ENCODE peak calls at places on chromosome 1, in nine cellular contexts. One of them, this sample, is unnamed.

GRCh38 chr1:244337839-244338238 is 113.9 kb downstream of the ADSS2 start:
- DNase-seq in iris pigment epithelial cell: no peak
- DNase-seq in fibroblast of the conjunctiva: no peak
- DNase-seq in naive thymus-derived CD4-positive, alpha-beta T cell: no peak
- DNase-seq in CD4-positive, alpha-beta T cell: no peak
- DNase-seq in activated naive CD4-positive, alpha-beta T cell treated with Interleukin-2 at 50 U/mL for 16 hours: no peak
- DNase-seq in ureter: no peak
- DNase-seq in AG09309: no peak
- DNase-seq in astrocyte of the cerebellum: no peak
- DNase-seq in this sample: no peak

GRCh38 chr1:50369008-50369634 is 54.1 kb downstream of the DMRTA2 start:
- DNase-seq in CD4-positive, alpha-beta T cell: no peak
- DNase-seq in astrocyte of the cerebellum: no peak
- DNase-seq in naive thymus-derived CD4-positive, alpha-beta T cell: no peak
- DNase-seq in fibroblast of the conjunctiva: no peak
- DNase-seq in ureter: no peak
- DNase-seq in AG09309: no peak
- DNase-seq in iris pigment epithelial cell: no peak
- DNase-seq in activated naive CD4-positive, alpha-beta T cell treated with Interleukin-2 at 50 U/mL for 16 hours: no peak
- DNase-seq in this sample: no peak

GRCh38 chr1:36482724-36483388 is at the start of gene CSF3R:
- DNase-seq in activated naive CD4-positive, alpha-beta T cell treated with Interleukin-2 at 50 U/mL for 16 hours: no peak
- DNase-seq in ureter: no peak
- DNase-seq in AG09309: no peak
- DNase-seq in fibroblast of the conjunctiva: no peak
- DNase-seq in CD4-positive, alpha-beta T cell: no peak
- DNase-seq in astrocyte of the cerebellum: no peak
- DNase-seq in iris pigment epithelial cell: no peak
- DNase-seq in naive thymus-derived CD4-positive, alpha-beta T cell: no peak
- DNase-seq in this sample: no peak

GRCh38 chr1:21152423-21153100 is 24.1 kb downstream of the EIF4G3 start:
- DNase-seq in AG09309: no peak
- DNase-seq in CD4-positive, alpha-beta T cell: no peak
- DNase-seq in naive thymus-derived CD4-positive, alpha-beta T cell: no peak
- DNase-seq in fibroblast of the conjunctiva: no peak
- DNase-seq in ureter: no peak
- DNase-seq in iris pigment epithelial cell: no peak
- DNase-seq in astrocyte of the cerebellum: no peak
- DNase-seq in activated naive CD4-positive, alpha-beta T cell treated with Interleukin-2 at 50 U/mL for 16 hours: no peak
- DNase-seq in this sample: no peak

GRCh38 chr1:208497866-208498541 is 253.8 kb upstream of the PLXNA2 start:
- DNase-seq in ureter: no peak
- DNase-seq in CD4-positive, alpha-beta T cell: no peak
- DNase-seq in astrocyte of the cerebellum: no peak
- DNase-seq in fibroblast of the conjunctiva: no peak
- DNase-seq in naive thymus-derived CD4-positive, alpha-beta T cell: no peak
- DNase-seq in iris pigment epithelial cell: no peak
- DNase-seq in activated naive CD4-positive, alpha-beta T cell treated with Interleukin-2 at 50 U/mL for 16 hours: no peak
- DNase-seq in AG09309: no peak
- DNase-seq in this sample: no peak

GRCh38 chr1:70874063-70874462 is 173.6 kb downstream of the PTGER3 start:
- DNase-seq in AG09309: no peak
- DNase-seq in astrocyte of the cerebellum: no peak
- DNase-seq in CD4-positive, alpha-beta T cell: no peak
- DNase-seq in ureter: no peak
- DNase-seq in activated naive CD4-positive, alpha-beta T cell treated with Interleukin-2 at 50 U/mL for 16 hours: no peak
- DNase-seq in iris pigment epithelial cell: no peak
- DNase-seq in fibroblast of the conjunctiva: no peak
- DNase-seq in naive thymus-derived CD4-positive, alpha-beta T cell: no peak
- DNase-seq in this sample: no peak

GRCh38 chr1:24872446-24872845 is 57.6 kb downstream of the RUNX3 start:
- DNase-seq in naive thymus-derived CD4-positive, alpha-beta T cell: no peak
- DNase-seq in ureter: no peak
- DNase-seq in fibroblast of the conjunctiva: no peak
- DNase-seq in iris pigment epithelial cell: no peak
- DNase-seq in AG09309: no peak
- DNase-seq in astrocyte of the cerebellum: no peak
- DNase-seq in CD4-positive, alpha-beta T cell: no peak
- DNase-seq in activated naive CD4-positive, alpha-beta T cell treated with Interleukin-2 at 50 U/mL for 16 hours: no peak
- DNase-seq in this sample: no peak

GRCh38 chr1:94119796-94120590 is 955 bp downstream of the ABCA4 start:
- DNase-seq in astrocyte of the cerebellum: no peak
- DNase-seq in naive thymus-derived CD4-positive, alpha-beta T cell: no peak
- DNase-seq in AG09309: no peak
- DNase-seq in iris pigment epithelial cell: peak; percentile 53
- DNase-seq in fibroblast of the conjunctiva: no peak
- DNase-seq in activated naive CD4-positive, alpha-beta T cell treated with Interleukin-2 at 50 U/mL for 16 hours: no peak
- DNase-seq in CD4-positive, alpha-beta T cell: no peak
- DNase-seq in ureter: peak; percentile 15
- DNase-seq in this sample: no peak

GRCh38 chr1:30778979-30779293 is 21.4 kb upstream of the LAPTM5 start:
- DNase-seq in AG09309: no peak
- DNase-seq in astrocyte of the cerebellum: no peak
- DNase-seq in fibroblast of the conjunctiva: no peak
- DNase-seq in iris pigment epithelial cell: no peak
- DNase-seq in naive thymus-derived CD4-positive, alpha-beta T cell: no peak
- DNase-seq in activated naive CD4-positive, alpha-beta T cell treated with Interleukin-2 at 50 U/mL for 16 hours: no peak
- DNase-seq in ureter: no peak
- DNase-seq in CD4-positive, alpha-beta T cell: no peak
- DNase-seq in this sample: no peak

GRCh38 chr1:225681231-225681630 is 28.3 kb upstream of the ENAH start:
- DNase-seq in astrocyte of the cerebellum: no peak
- DNase-seq in fibroblast of the conjunctiva: no peak
- DNase-seq in CD4-positive, alpha-beta T cell: no peak
- DNase-seq in iris pigment epithelial cell: no peak
- DNase-seq in AG09309: no peak
- DNase-seq in naive thymus-derived CD4-positive, alpha-beta T cell: no peak
- DNase-seq in ureter: no peak
- DNase-seq in activated naive CD4-positive, alpha-beta T cell treated with Interleukin-2 at 50 U/mL for 16 hours: no peak
- DNase-seq in this sample: no peak

GRCh38 chr1:58618303-58618702 is 41.3 kb upstream of the TACSTD2 start:
- DNase-seq in iris pigment epithelial cell: peak; percentile 99
- DNase-seq in naive thymus-derived CD4-positive, alpha-beta T cell: no peak
- DNase-seq in activated naive CD4-positive, alpha-beta T cell treated with Interleukin-2 at 50 U/mL for 16 hours: no peak
- DNase-seq in fibroblast of the conjunctiva: peak; percentile 91
- DNase-seq in ureter: peak; percentile 71
- DNase-seq in AG09309: peak; percentile 90
- DNase-seq in astrocyte of the cerebellum: peak; percentile 45
- DNase-seq in CD4-positive, alpha-beta T cell: no peak
- DNase-seq in this sample: no peak

GRCh38 chr1:41733021-41733420 is 185.7 kb downstream of the HIVEP3 start:
- DNase-seq in AG09309: no peak
- DNase-seq in astrocyte of the cerebellum: no peak
- DNase-seq in CD4-positive, alpha-beta T cell: no peak
- DNase-seq in iris pigment epithelial cell: no peak
- DNase-seq in ureter: no peak
- DNase-seq in activated naive CD4-positive, alpha-beta T cell treated with Interleukin-2 at 50 U/mL for 16 hours: no peak
- DNase-seq in naive thymus-derived CD4-positive, alpha-beta T cell: no peak
- DNase-seq in fibroblast of the conjunctiva: no peak
- DNase-seq in this sample: no peak

GRCh38 chr1:37718901-37719571 is 26.7 kb downstream of the CDCA8 start:
- DNase-seq in CD4-positive, alpha-beta T cell: no peak
- DNase-seq in naive thymus-derived CD4-positive, alpha-beta T cell: no peak
- DNase-seq in iris pigment epithelial cell: no peak
- DNase-seq in AG09309: no peak
- DNase-seq in astrocyte of the cerebellum: no peak
- DNase-seq in fibroblast of the conjunctiva: no peak
- DNase-seq in ureter: no peak
- DNase-seq in activated naive CD4-positive, alpha-beta T cell treated with Interleukin-2 at 50 U/mL for 16 hours: no peak
- DNase-seq in this sample: no peak

GRCh38 chr1:159924025-159924790 is 1.1 kb downstream of the TAGLN2 start:
- DNase-seq in iris pigment epithelial cell: peak; percentile 93
- DNase-seq in astrocyte of the cerebellum: peak; percentile 78
- DNase-seq in naive thymus-derived CD4-positive, alpha-beta T cell: peak; percentile 73
- DNase-seq in CD4-positive, alpha-beta T cell: peak; percentile 45
- DNase-seq in activated naive CD4-positive, alpha-beta T cell treated with Interleukin-2 at 50 U/mL for 16 hours: peak; percentile 69
- DNase-seq in fibroblast of the conjunctiva: peak; percentile 87
- DNase-seq in AG09309: peak; percentile 66
- DNase-seq in ureter: peak; percentile 92
- DNase-seq in this sample: peak; percentile 84

GRCh38 chr1:111032295-111032897 is 68.7 kb upstream of the LRIF1 start:
- DNase-seq in astrocyte of the cerebellum: peak; percentile 4
- DNase-seq in AG09309: no peak
- DNase-seq in iris pigment epithelial cell: peak; percentile 19
- DNase-seq in ureter: no peak
- DNase-seq in naive thymus-derived CD4-positive, alpha-beta T cell: peak; percentile 26
- DNase-seq in CD4-positive, alpha-beta T cell: peak; percentile 24
- DNase-seq in fibroblast of the conjunctiva: peak; percentile 0
- DNase-seq in activated naive CD4-positive, alpha-beta T cell treated with Interleukin-2 at 50 U/mL for 16 hours: no peak
- DNase-seq in this sample: peak; percentile 51

GRCh38 chr1:239274242-239274830 is 112.0 kb upstream of the CHRM3 start:
- DNase-seq in naive thymus-derived CD4-positive, alpha-beta T cell: no peak
- DNase-seq in activated naive CD4-positive, alpha-beta T cell treated with Interleukin-2 at 50 U/mL for 16 hours: no peak
- DNase-seq in astrocyte of the cerebellum: no peak
- DNase-seq in ureter: no peak
- DNase-seq in AG09309: peak; percentile 10
- DNase-seq in iris pigment epithelial cell: peak; percentile 36
- DNase-seq in fibroblast of the conjunctiva: no peak
- DNase-seq in CD4-positive, alpha-beta T cell: no peak
- DNase-seq in this sample: no peak

GRCh38 chr1:116393015-116393414 is 20.0 kb downstream of the ATP1A1 start:
- DNase-seq in AG09309: no peak
- DNase-seq in naive thymus-derived CD4-positive, alpha-beta T cell: no peak
- DNase-seq in iris pigment epithelial cell: peak; percentile 58
- DNase-seq in astrocyte of the cerebellum: no peak
- DNase-seq in fibroblast of the conjunctiva: no peak
- DNase-seq in ureter: no peak
- DNase-seq in CD4-positive, alpha-beta T cell: no peak
- DNase-seq in activated naive CD4-positive, alpha-beta T cell treated with Interleukin-2 at 50 U/mL for 16 hours: no peak
- DNase-seq in this sample: no peak

GRCh38 chr1:31704261-31705079 is 653 bp upstream of the COL16A1 start:
- DNase-seq in iris pigment epithelial cell: peak; percentile 57
- DNase-seq in activated naive CD4-positive, alpha-beta T cell treated with Interleukin-2 at 50 U/mL for 16 hours: no peak
- DNase-seq in CD4-positive, alpha-beta T cell: no peak
- DNase-seq in naive thymus-derived CD4-positive, alpha-beta T cell: no peak
- DNase-seq in AG09309: no peak
- DNase-seq in ureter: no peak
- DNase-seq in fibroblast of the conjunctiva: peak; percentile 82
- DNase-seq in astrocyte of the cerebellum: peak; percentile 57
- DNase-seq in this sample: no peak

GRCh38 chr1:21278898-21279819 is 11.1 kb downstream of the ECE1 start:
- DNase-seq in iris pigment epithelial cell: no peak
- DNase-seq in CD4-positive, alpha-beta T cell: no peak
- DNase-seq in AG09309: no peak
- DNase-seq in ureter: no peak
- DNase-seq in naive thymus-derived CD4-positive, alpha-beta T cell: no peak
- DNase-seq in fibroblast of the conjunctiva: no peak
- DNase-seq in activated naive CD4-positive, alpha-beta T cell treated with Interleukin-2 at 50 U/mL for 16 hours: no peak
- DNase-seq in astrocyte of the cerebellum: no peak
- DNase-seq in this sample: peak; percentile 37

GRCh38 chr1:59156526-59157196 is 140.2 kb upstream of the FGGY start:
- DNase-seq in iris pigment epithelial cell: peak; percentile 58
- DNase-seq in ureter: no peak
- DNase-seq in CD4-positive, alpha-beta T cell: no peak
- DNase-seq in activated naive CD4-positive, alpha-beta T cell treated with Interleukin-2 at 50 U/mL for 16 hours: no peak
- DNase-seq in naive thymus-derived CD4-positive, alpha-beta T cell: no peak
- DNase-seq in AG09309: no peak
- DNase-seq in fibroblast of the conjunctiva: no peak
- DNase-seq in astrocyte of the cerebellum: peak; percentile 76
- DNase-seq in this sample: no peak

GRCh38 chr1:67746299-67746698 is 61.3 kb downstream of the GADD45A start:
- DNase-seq in fibroblast of the conjunctiva: no peak
- DNase-seq in AG09309: no peak
- DNase-seq in ureter: no peak
- DNase-seq in naive thymus-derived CD4-positive, alpha-beta T cell: no peak
- DNase-seq in CD4-positive, alpha-beta T cell: no peak
- DNase-seq in astrocyte of the cerebellum: no peak
- DNase-seq in activated naive CD4-positive, alpha-beta T cell treated with Interleukin-2 at 50 U/mL for 16 hours: no peak
- DNase-seq in iris pigment epithelial cell: no peak
- DNase-seq in this sample: no peak